ENCODE peak calls at places on chromosomes 5 and 9, in seven cellular contexts. S is CD4-positive, CD25-positive, alpha-beta regulatory T cell; D is colonic mucosa; J is iPS DF 6.9; T is upper lobe of left lung; L is aorta; E is CD4-positive, alpha-beta T cell. W is an unnamed sample.

GRCh38 chr9:129309906-129310305 is 131.8 kb upstream of the IER5L start:
- DNase-seq in T (peak; percentile 5), L (no peak), D (no peak), E (no peak), S (no peak), J (no peak), W (no peak)

GRCh38 chr5:176611435-176611834 is 1.5 kb upstream of the GPRIN1 start:
- DNase-seq in S (peak; percentile 51), J (no peak), E (no peak), T (peak; percentile 42), D (peak; percentile 75), L (peak; percentile 84), W (peak; percentile 53)

GRCh38 chr5:75007537-75007847 is 44.9 kb downstream of the GCNT4 start:
- DNase-seq in E (no peak), L (no peak), D (no peak), J (no peak), T (no peak), S (no peak), W (no peak)

GRCh38 chr5:154371687-154372086 is 74.1 kb upstream of the SAP30L start:
- DNase-seq in D (no peak), E (no peak), S (no peak), L (no peak), T (no peak), J (no peak), W (no peak)

GRCh38 chr5:102223542-102224444 is 72.3 kb downstream of the SLCO4C1 start:
- DNase-seq in S (peak; percentile 21), D (no peak), E (no peak), T (no peak), J (no peak), L (no peak), W (no peak)

GRCh38 chr5:87258507-87258906 is 9.2 kb upstream of the RASA1 start:
- DNase-seq in T (no peak), L (no peak), S (no peak), D (no peak), E (no peak), J (no peak), W (no peak)

GRCh38 chr9:93636172-93636661 is 59.8 kb downstream of the PHF2 start:
- DNase-seq in S (no peak), T (no peak), J (no peak), D (no peak), L (peak; percentile 35), E (no peak), W (no peak)

GRCh38 chr5:32501623-32502022 is 57.1 kb upstream of the ZFR start:
- DNase-seq in S (no peak), T (no peak), J (no peak), L (no peak), D (no peak), E (no peak), W (no peak)

GRCh38 chr9:135583686-135584011 is 22.1 kb downstream of the PAEP start:
- DNase-seq in T (no peak), J (no peak), S (no peak), D (no peak), L (no peak), E (no peak), W (no peak)

GRCh38 chr5:122434120-122434519 is 122.1 kb downstream of the SNCAIP start:
- DNase-seq in J (no peak), E (no peak), D (no peak), S (no peak), T (no peak), L (no peak), W (no peak)

GRCh38 chr5:122435738-122436137 is 123.7 kb downstream of the SNCAIP start:
- DNase-seq in D (no peak), L (no peak), E (no peak), T (no peak), J (no peak), S (no peak), W (no peak)

GRCh38 chr5:122436615-122437014 is 124.6 kb downstream of the SNCAIP start:
- DNase-seq in D (no peak), E (no peak), S (no peak), T (no peak), J (no peak), L (no peak), W (no peak)

GRCh38 chr5:122430328-122430586 is 118.2 kb downstream of the SNCAIP start:
- DNase-seq in D (no peak), S (no peak), J (no peak), T (no peak), L (no peak), E (no peak), W (no peak)

GRCh38 chr5:122434547-122434946 is 122.5 kb downstream of the SNCAIP start:
- DNase-seq in E (no peak), L (no peak), J (no peak), S (no peak), D (no peak), T (no peak), W (no peak)
- H3K27ac ChIP-seq in E (no peak overlapping the region), L (peak overlapping the region; percentile 96), J (no peak overlapping the region), S (no peak overlapping the region), D (no peak overlapping the region), T (no peak overlapping the region), W (peak overlapping the region; percentile 53)

DNA sequence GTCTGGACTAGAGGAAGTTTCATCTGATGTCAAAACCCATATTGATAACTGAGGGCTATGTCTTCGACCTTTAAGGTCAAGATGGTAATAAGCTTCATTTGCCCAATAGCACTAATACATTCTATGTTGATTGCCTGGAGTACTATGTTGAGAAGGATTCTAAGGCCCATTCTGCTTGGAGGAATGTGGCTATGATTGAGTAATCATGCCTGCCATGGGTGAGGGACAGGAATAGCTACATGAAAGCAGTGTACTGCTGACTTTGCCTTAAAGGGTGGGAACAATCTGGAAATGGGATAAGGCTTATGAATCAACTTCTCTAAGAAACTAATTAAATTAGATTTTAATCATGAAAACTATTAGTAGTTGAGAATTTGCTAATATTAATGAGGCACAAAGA is 13.6 kb downstream of the NNT start:
- DNase-seq in T (peak; percentile 41), L (no peak), E (no peak), S (no peak), J (no peak), D (no peak), W (no peak)
- H3K27ac ChIP-seq in T (no peak overlapping the region), L (no peak overlapping the region), E (no peak overlapping the region), S (no peak overlapping the region), J (no peak overlapping the region), D (no peak overlapping the region), W (no peak overlapping the region)

GRCh38 chr9:122444366-122444765 is 33.4 kb downstream of the OR1J1 start:
- DNase-seq in S (no peak), T (no peak), J (no peak), D (no peak), L (no peak), E (no peak), W (no peak)

GRCh38 chr9:122446819-122447484 is 30.8 kb downstream of the OR1J1 start:
- DNase-seq in S (no peak), J (no peak), L (no peak), D (no peak), T (no peak), E (no peak), W (no peak)

GRCh38 chr9:122442568-122442967 is 35.2 kb downstream of the OR1J1 start:
- DNase-seq in S (no peak), J (no peak), T (no peak), E (no peak), L (no peak), D (no peak), W (no peak)

GRCh38 chr9:122445155-122445749 is 32.5 kb downstream of the OR1J1 start:
- DNase-seq in S (no peak), D (no peak), E (no peak), J (no peak), L (no peak), T (no peak), W (no peak)
- H3K27ac ChIP-seq in S (no peak overlapping the region), D (no peak overlapping the region), E (no peak overlapping the region), J (no peak overlapping the region), L (no peak overlapping the region), T (no peak overlapping the region), W (no peak overlapping the region)

GRCh38 chr9:121284733-121285451 is 16.9 kb downstream of the GSN start:
- DNase-seq in J (no peak), L (no peak), T (no peak), S (no peak), E (no peak), D (no peak), W (no peak)

GRCh38 chr9:121282309-121283071 is 14.5 kb downstream of the GSN start:
- DNase-seq in E (no peak), J (no peak), L (peak; percentile 84), D (peak; percentile 31), S (no peak), T (peak; percentile 75), W (no peak)

GRCh38 chr9:121281614-121282291 is 13.8 kb downstream of the GSN start:
- DNase-seq in J (no peak), E (no peak), L (peak; percentile 89), D (peak; percentile 95), T (peak; percentile 95), S (no peak), W (no peak)

GRCh38 chr9:121283856-121284732 is 16.1 kb downstream of the GSN start:
- DNase-seq in T (no peak), L (no peak), D (no peak), J (no peak), E (no peak), S (no peak), W (no peak)

GRCh38 chr9:121283072-121283398 is 15.1 kb downstream of the GSN start:
- DNase-seq in J (no peak), D (no peak), L (no peak), S (no peak), E (no peak), T (no peak), W (no peak)
- H3K27ac ChIP-seq in J (no peak overlapping the region), D (peak overlapping the region; percentile 98), L (peak overlapping the region; percentile 30), S (no peak overlapping the region), E (no peak overlapping the region), T (peak overlapping the region; percentile 96), W (peak overlapping the region; percentile 98)

DNA sequence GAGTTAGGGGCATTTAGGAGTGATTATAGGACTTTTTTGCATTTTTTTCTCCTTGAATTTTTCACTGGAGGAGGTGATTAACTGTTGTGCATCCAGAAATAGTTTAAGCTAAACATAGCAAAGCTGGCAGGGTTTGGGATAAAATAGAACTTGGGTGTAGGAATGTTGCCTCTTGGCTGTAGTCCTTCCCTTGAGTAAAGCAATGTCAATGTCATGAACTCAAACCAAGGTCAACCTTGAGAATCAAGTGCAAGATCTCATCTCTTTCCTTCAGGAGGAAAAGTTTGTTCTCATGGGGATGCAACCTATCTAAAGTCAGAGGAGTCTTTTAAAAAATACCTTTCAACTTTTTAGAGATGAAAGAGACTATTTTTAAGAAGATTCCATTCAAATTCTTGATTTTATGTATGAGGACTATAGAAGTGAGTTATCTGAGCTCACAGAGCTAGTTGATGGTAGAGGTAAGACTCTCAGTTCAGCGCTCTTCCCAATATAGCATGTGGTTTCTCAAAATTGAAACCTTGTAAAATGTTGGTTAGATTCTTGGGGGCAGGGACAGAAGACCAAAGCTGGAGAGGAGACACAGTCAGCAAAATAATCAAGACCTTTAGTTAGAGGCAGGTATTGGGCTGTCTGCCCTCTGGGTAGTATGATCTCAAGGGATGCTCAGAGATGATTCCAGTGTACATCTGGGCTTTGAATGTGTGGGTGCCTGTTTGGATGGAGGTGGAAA is 246.2 kb downstream of the SH3GL2 start:
- DNase-seq in L (no peak), J (no peak), S (no peak), T (no peak), D (no peak), E (no peak), W (no peak)
- H3K27ac ChIP-seq in L (peak overlapping the region; percentile 67), J (no peak overlapping the region), S (no peak overlapping the region), T (no peak overlapping the region), D (no peak overlapping the region), E (no peak overlapping the region), W (no peak overlapping the region)

W was measured in substantia nigra.